ENCODE peak calls at places on chromosomes 7 and 10, in seven cellular contexts. One of them, this sample, is unnamed.

GRCh38 chr7:46835556-46835955 is 746.4 kb downstream of the TNS3 start:
- DNase-seq in SK-N-SH: no peak
- DNase-seq in stimulated activated CD8-positive, alpha-beta memory T cell treated with anti-CD3 and anti-CD28 coated beads, Interleukin-12 subunit alpha, Interleukin-12 subunit beta, amount 100 ng/mL, for 1 hour: no peak
- DNase-seq in GDM1: no peak
- DNase-seq in smooth muscle cell of the brain vasculature: no peak
- DNase-seq in stimulated activated naive CD8-positive, alpha-beta T cell treated with anti-CD3 and anti-CD28 coated beads, Interleukin-15, Interleukin-2, amounts not matched to agents 100 U/mL and 50 U/mL, for 24 hours: no peak
- DNase-seq in stimulated activated naive CD4-positive, alpha-beta T cell treated with Interleukin-2 at 50 U/mL for 16 hours: no peak
- DNase-seq in this sample: no peak

GRCh38 chr10:26737730-26738129 is 40.2 kb downstream of the PDSS1 start:
- DNase-seq in SK-N-SH: no peak
- DNase-seq in stimulated activated CD8-positive, alpha-beta memory T cell treated with anti-CD3 and anti-CD28 coated beads, Interleukin-12 subunit alpha, Interleukin-12 subunit beta, amount 100 ng/mL, for 1 hour: no peak
- DNase-seq in GDM1: no peak
- DNase-seq in smooth muscle cell of the brain vasculature: no peak
- DNase-seq in stimulated activated naive CD8-positive, alpha-beta T cell treated with anti-CD3 and anti-CD28 coated beads, Interleukin-15, Interleukin-2, amounts not matched to agents 100 U/mL and 50 U/mL, for 24 hours: peak
- DNase-seq in stimulated activated naive CD4-positive, alpha-beta T cell treated with Interleukin-2 at 50 U/mL for 16 hours: peak
- DNase-seq in this sample: peak

GRCh38 chr7:1948887-1949680 is 279.0 kb downstream of the ELFN1 start:
- DNase-seq in SK-N-SH: no peak
- DNase-seq in stimulated activated CD8-positive, alpha-beta memory T cell treated with anti-CD3 and anti-CD28 coated beads, Interleukin-12 subunit alpha, Interleukin-12 subunit beta, amount 100 ng/mL, for 1 hour: no peak
- DNase-seq in GDM1: no peak
- DNase-seq in smooth muscle cell of the brain vasculature: no peak
- DNase-seq in stimulated activated naive CD8-positive, alpha-beta T cell treated with anti-CD3 and anti-CD28 coated beads, Interleukin-15, Interleukin-2, amounts not matched to agents 100 U/mL and 50 U/mL, for 24 hours: no peak
- DNase-seq in stimulated activated naive CD4-positive, alpha-beta T cell treated with Interleukin-2 at 50 U/mL for 16 hours: no peak
- DNase-seq in this sample: no peak

GRCh38 chr7:80916770-80917681 is 1.8 kb downstream of the SEMA3C start:
- DNase-seq in SK-N-SH: peak
- DNase-seq in stimulated activated CD8-positive, alpha-beta memory T cell treated with anti-CD3 and anti-CD28 coated beads, Interleukin-12 subunit alpha, Interleukin-12 subunit beta, amount 100 ng/mL, for 1 hour: no peak
- DNase-seq in GDM1: no peak
- DNase-seq in smooth muscle cell of the brain vasculature: no peak
- DNase-seq in stimulated activated naive CD8-positive, alpha-beta T cell treated with anti-CD3 and anti-CD28 coated beads, Interleukin-15, Interleukin-2, amounts not matched to agents 100 U/mL and 50 U/mL, for 24 hours: no peak
- DNase-seq in stimulated activated naive CD4-positive, alpha-beta T cell treated with Interleukin-2 at 50 U/mL for 16 hours: no peak
- DNase-seq in this sample: no peak

GRCh38 chr10:13349776-13350274 is 1.7 kb upstream of the SEPHS1 start:
- DNase-seq in SK-N-SH: peak
- DNase-seq in stimulated activated CD8-positive, alpha-beta memory T cell treated with anti-CD3 and anti-CD28 coated beads, Interleukin-12 subunit alpha, Interleukin-12 subunit beta, amount 100 ng/mL, for 1 hour: no peak
- DNase-seq in GDM1: no peak
- DNase-seq in smooth muscle cell of the brain vasculature: no peak
- DNase-seq in stimulated activated naive CD8-positive, alpha-beta T cell treated with anti-CD3 and anti-CD28 coated beads, Interleukin-15, Interleukin-2, amounts not matched to agents 100 U/mL and 50 U/mL, for 24 hours: peak
- DNase-seq in stimulated activated naive CD4-positive, alpha-beta T cell treated with Interleukin-2 at 50 U/mL for 16 hours: peak
- DNase-seq in this sample: peak

GRCh38 chr10:68156373-68157185 is 47.3 kb downstream of the MYPN start:
- DNase-seq in SK-N-SH: peak
- DNase-seq in stimulated activated CD8-positive, alpha-beta memory T cell treated with anti-CD3 and anti-CD28 coated beads, Interleukin-12 subunit alpha, Interleukin-12 subunit beta, amount 100 ng/mL, for 1 hour: peak
- DNase-seq in GDM1: peak
- DNase-seq in smooth muscle cell of the brain vasculature: peak
- DNase-seq in stimulated activated naive CD8-positive, alpha-beta T cell treated with anti-CD3 and anti-CD28 coated beads, Interleukin-15, Interleukin-2, amounts not matched to agents 100 U/mL and 50 U/mL, for 24 hours: peak
- DNase-seq in stimulated activated naive CD4-positive, alpha-beta T cell treated with Interleukin-2 at 50 U/mL for 16 hours: peak
- DNase-seq in this sample: peak

GRCh38 chr7:91287685-91288084 is 23.5 kb downstream of the FZD1 start:
- DNase-seq in SK-N-SH: no peak
- DNase-seq in stimulated activated CD8-positive, alpha-beta memory T cell treated with anti-CD3 and anti-CD28 coated beads, Interleukin-12 subunit alpha, Interleukin-12 subunit beta, amount 100 ng/mL, for 1 hour: no peak
- DNase-seq in GDM1: no peak
- DNase-seq in smooth muscle cell of the brain vasculature: no peak
- DNase-seq in stimulated activated naive CD8-positive, alpha-beta T cell treated with anti-CD3 and anti-CD28 coated beads, Interleukin-15, Interleukin-2, amounts not matched to agents 100 U/mL and 50 U/mL, for 24 hours: no peak
- DNase-seq in stimulated activated naive CD4-positive, alpha-beta T cell treated with Interleukin-2 at 50 U/mL for 16 hours: no peak
- DNase-seq in this sample: no peak

GRCh38 chr10:130498934-130499333 is 362.7 kb downstream of the GLRX3 start:
- DNase-seq in SK-N-SH: no peak
- DNase-seq in stimulated activated CD8-positive, alpha-beta memory T cell treated with anti-CD3 and anti-CD28 coated beads, Interleukin-12 subunit alpha, Interleukin-12 subunit beta, amount 100 ng/mL, for 1 hour: no peak
- DNase-seq in GDM1: no peak
- DNase-seq in smooth muscle cell of the brain vasculature: no peak
- DNase-seq in stimulated activated naive CD8-positive, alpha-beta T cell treated with anti-CD3 and anti-CD28 coated beads, Interleukin-15, Interleukin-2, amounts not matched to agents 100 U/mL and 50 U/mL, for 24 hours: no peak
- DNase-seq in stimulated activated naive CD4-positive, alpha-beta T cell treated with Interleukin-2 at 50 U/mL for 16 hours: no peak
- DNase-seq in this sample: no peak

GRCh38 chr7:74292757-74293576 is 3.8 kb downstream of the CLIP2 start:
- DNase-seq in SK-N-SH: no peak
- DNase-seq in stimulated activated CD8-positive, alpha-beta memory T cell treated with anti-CD3 and anti-CD28 coated beads, Interleukin-12 subunit alpha, Interleukin-12 subunit beta, amount 100 ng/mL, for 1 hour: no peak
- DNase-seq in GDM1: no peak
- DNase-seq in smooth muscle cell of the brain vasculature: no peak
- DNase-seq in stimulated activated naive CD8-positive, alpha-beta T cell treated with anti-CD3 and anti-CD28 coated beads, Interleukin-15, Interleukin-2, amounts not matched to agents 100 U/mL and 50 U/mL, for 24 hours: no peak
- DNase-seq in stimulated activated naive CD4-positive, alpha-beta T cell treated with Interleukin-2 at 50 U/mL for 16 hours: no peak
- DNase-seq in this sample: no peak

GRCh38 chr7:156652886-156653568 is 12.5 kb downstream of the RNF32 start:
- DNase-seq in SK-N-SH: no peak
- DNase-seq in stimulated activated CD8-positive, alpha-beta memory T cell treated with anti-CD3 and anti-CD28 coated beads, Interleukin-12 subunit alpha, Interleukin-12 subunit beta, amount 100 ng/mL, for 1 hour: no peak
- DNase-seq in GDM1: no peak
- DNase-seq in smooth muscle cell of the brain vasculature: no peak
- DNase-seq in stimulated activated naive CD8-positive, alpha-beta T cell treated with anti-CD3 and anti-CD28 coated beads, Interleukin-15, Interleukin-2, amounts not matched to agents 100 U/mL and 50 U/mL, for 24 hours: no peak
- DNase-seq in stimulated activated naive CD4-positive, alpha-beta T cell treated with Interleukin-2 at 50 U/mL for 16 hours: no peak
- DNase-seq in this sample: no peak

GRCh38 chr7:33251261-33251660 is 121.9 kb downstream of the BBS9 start:
- DNase-seq in SK-N-SH: no peak
- DNase-seq in stimulated activated CD8-positive, alpha-beta memory T cell treated with anti-CD3 and anti-CD28 coated beads, Interleukin-12 subunit alpha, Interleukin-12 subunit beta, amount 100 ng/mL, for 1 hour: no peak
- DNase-seq in GDM1: no peak
- DNase-seq in smooth muscle cell of the brain vasculature: no peak
- DNase-seq in stimulated activated naive CD8-positive, alpha-beta T cell treated with anti-CD3 and anti-CD28 coated beads, Interleukin-15, Interleukin-2, amounts not matched to agents 100 U/mL and 50 U/mL, for 24 hours: no peak
- DNase-seq in stimulated activated naive CD4-positive, alpha-beta T cell treated with Interleukin-2 at 50 U/mL for 16 hours: no peak
- DNase-seq in this sample: no peak

GRCh38 chr7:55552320-55553086 is 19.8 kb downstream of the VOPP1 start:
- DNase-seq in SK-N-SH: no peak
- DNase-seq in stimulated activated CD8-positive, alpha-beta memory T cell treated with anti-CD3 and anti-CD28 coated beads, Interleukin-12 subunit alpha, Interleukin-12 subunit beta, amount 100 ng/mL, for 1 hour: no peak
- DNase-seq in GDM1: peak
- DNase-seq in smooth muscle cell of the brain vasculature: peak
- DNase-seq in stimulated activated naive CD8-positive, alpha-beta T cell treated with anti-CD3 and anti-CD28 coated beads, Interleukin-15, Interleukin-2, amounts not matched to agents 100 U/mL and 50 U/mL, for 24 hours: no peak
- DNase-seq in stimulated activated naive CD4-positive, alpha-beta T cell treated with Interleukin-2 at 50 U/mL for 16 hours: no peak
- DNase-seq in this sample: no peak

GRCh38 chr7:23520582-23520981 is 11.2 kb downstream of the TRA2A start:
- DNase-seq in SK-N-SH: no peak
- DNase-seq in stimulated activated CD8-positive, alpha-beta memory T cell treated with anti-CD3 and anti-CD28 coated beads, Interleukin-12 subunit alpha, Interleukin-12 subunit beta, amount 100 ng/mL, for 1 hour: no peak
- DNase-seq in GDM1: no peak
- DNase-seq in smooth muscle cell of the brain vasculature: no peak
- DNase-seq in stimulated activated naive CD8-positive, alpha-beta T cell treated with anti-CD3 and anti-CD28 coated beads, Interleukin-15, Interleukin-2, amounts not matched to agents 100 U/mL and 50 U/mL, for 24 hours: peak
- DNase-seq in stimulated activated naive CD4-positive, alpha-beta T cell treated with Interleukin-2 at 50 U/mL for 16 hours: no peak
- DNase-seq in this sample: no peak

GRCh38 chr7:141649137-141649864 is 52.7 kb downstream of the DENND11 start:
- DNase-seq in SK-N-SH: no peak
- DNase-seq in stimulated activated CD8-positive, alpha-beta memory T cell treated with anti-CD3 and anti-CD28 coated beads, Interleukin-12 subunit alpha, Interleukin-12 subunit beta, amount 100 ng/mL, for 1 hour: no peak
- DNase-seq in GDM1: no peak
- DNase-seq in smooth muscle cell of the brain vasculature: no peak
- DNase-seq in stimulated activated naive CD8-positive, alpha-beta T cell treated with anti-CD3 and anti-CD28 coated beads, Interleukin-15, Interleukin-2, amounts not matched to agents 100 U/mL and 50 U/mL, for 24 hours: no peak
- DNase-seq in stimulated activated naive CD4-positive, alpha-beta T cell treated with Interleukin-2 at 50 U/mL for 16 hours: no peak
- DNase-seq in this sample: no peak

GRCh38 chr10:4242561-4243035 is 457.6 kb upstream of the KLF6 start:
- DNase-seq in SK-N-SH: no peak
- DNase-seq in stimulated activated CD8-positive, alpha-beta memory T cell treated with anti-CD3 and anti-CD28 coated beads, Interleukin-12 subunit alpha, Interleukin-12 subunit beta, amount 100 ng/mL, for 1 hour: no peak
- DNase-seq in GDM1: no peak
- DNase-seq in smooth muscle cell of the brain vasculature: peak
- DNase-seq in stimulated activated naive CD8-positive, alpha-beta T cell treated with anti-CD3 and anti-CD28 coated beads, Interleukin-15, Interleukin-2, amounts not matched to agents 100 U/mL and 50 U/mL, for 24 hours: no peak
- DNase-seq in stimulated activated naive CD4-positive, alpha-beta T cell treated with Interleukin-2 at 50 U/mL for 16 hours: no peak
- DNase-seq in this sample: no peak

GRCh38 chr7:121138262-121138933 is 149.9 kb downstream of the CPED1 start:
- DNase-seq in SK-N-SH: no peak
- DNase-seq in stimulated activated CD8-positive, alpha-beta memory T cell treated with anti-CD3 and anti-CD28 coated beads, Interleukin-12 subunit alpha, Interleukin-12 subunit beta, amount 100 ng/mL, for 1 hour: no peak
- DNase-seq in GDM1: no peak
- DNase-seq in smooth muscle cell of the brain vasculature: no peak
- DNase-seq in stimulated activated naive CD8-positive, alpha-beta T cell treated with anti-CD3 and anti-CD28 coated beads, Interleukin-15, Interleukin-2, amounts not matched to agents 100 U/mL and 50 U/mL, for 24 hours: no peak
- DNase-seq in stimulated activated naive CD4-positive, alpha-beta T cell treated with Interleukin-2 at 50 U/mL for 16 hours: no peak
- DNase-seq in this sample: no peak

GRCh38 chr10:129891806-129892205 is 72.3 kb downstream of the EBF3 start:
- DNase-seq in SK-N-SH: no peak
- DNase-seq in stimulated activated CD8-positive, alpha-beta memory T cell treated with anti-CD3 and anti-CD28 coated beads, Interleukin-12 subunit alpha, Interleukin-12 subunit beta, amount 100 ng/mL, for 1 hour: no peak
- DNase-seq in GDM1: no peak
- DNase-seq in smooth muscle cell of the brain vasculature: no peak
- DNase-seq in stimulated activated naive CD8-positive, alpha-beta T cell treated with anti-CD3 and anti-CD28 coated beads, Interleukin-15, Interleukin-2, amounts not matched to agents 100 U/mL and 50 U/mL, for 24 hours: no peak
- DNase-seq in stimulated activated naive CD4-positive, alpha-beta T cell treated with Interleukin-2 at 50 U/mL for 16 hours: no peak
- DNase-seq in this sample: no peak

GRCh38 chr10:53744746-53745145 is 972.2 kb upstream of the MBL2 start:
- DNase-seq in SK-N-SH: no peak
- DNase-seq in stimulated activated CD8-positive, alpha-beta memory T cell treated with anti-CD3 and anti-CD28 coated beads, Interleukin-12 subunit alpha, Interleukin-12 subunit beta, amount 100 ng/mL, for 1 hour: no peak
- DNase-seq in GDM1: no peak
- DNase-seq in smooth muscle cell of the brain vasculature: no peak
- DNase-seq in stimulated activated naive CD8-positive, alpha-beta T cell treated with anti-CD3 and anti-CD28 coated beads, Interleukin-15, Interleukin-2, amounts not matched to agents 100 U/mL and 50 U/mL, for 24 hours: no peak
- DNase-seq in stimulated activated naive CD4-positive, alpha-beta T cell treated with Interleukin-2 at 50 U/mL for 16 hours: no peak
- DNase-seq in this sample: no peak

GRCh38 chr7:30471205-30471604 is 7.4 kb downstream of the NOD1 start:
- DNase-seq in SK-N-SH: no peak
- DNase-seq in stimulated activated CD8-positive, alpha-beta memory T cell treated with anti-CD3 and anti-CD28 coated beads, Interleukin-12 subunit alpha, Interleukin-12 subunit beta, amount 100 ng/mL, for 1 hour: no peak
- DNase-seq in GDM1: no peak
- DNase-seq in smooth muscle cell of the brain vasculature: no peak
- DNase-seq in stimulated activated naive CD8-positive, alpha-beta T cell treated with anti-CD3 and anti-CD28 coated beads, Interleukin-15, Interleukin-2, amounts not matched to agents 100 U/mL and 50 U/mL, for 24 hours: no peak
- DNase-seq in stimulated activated naive CD4-positive, alpha-beta T cell treated with Interleukin-2 at 50 U/mL for 16 hours: no peak
- DNase-seq in this sample: no peak

This sample was measured in AML-193.